ENCODE peak calls at places on chromosomes 4 and X, in eight cellular contexts. S is astrocyte of the cerebellum, R is NAMALWA, J is AG04450, E is amniotic stem cell, V is nephron progenitor cell, U is HT1080, K is OCI-LY7. F is an unnamed sample.

GRCh38 chrX:102684772-102685520 is 27.3 kb upstream of the GPRASP2 start:
- DNase-seq in S (no peak), R (no peak), J (no peak), E (no peak), V (no peak), U (no peak), K (no peak), F (no peak)

GRCh38 chr4:39616651-39617050 is 22.0 kb downstream of the SMIM14 start:
- DNase-seq in S (peak), R (no peak), J (no peak), E (no peak), V (no peak), U (peak), K (no peak), F (no peak)

GRCh38 chrX:70042399-70043371 is 7.1 kb downstream of the AWAT2 start:
- DNase-seq in S (no peak), R (no peak), J (no peak), E (no peak), V (no peak), U (peak), K (no peak), F (no peak)

GRCh38 chrX:12956704-12957541 is 18.0 kb upstream of the TMSB4X start:
- DNase-seq in S (no peak), R (peak), J (no peak), E (no peak), V (no peak), U (peak), K (peak), F (peak)

GRCh38 chr4:185881427-185881826 is 69.4 kb upstream of the SORBS2 start:
- DNase-seq in S (no peak), R (no peak), J (no peak), E (no peak), V (no peak), U (no peak), K (no peak), F (peak)

GRCh38 chr4:59664771-59665170 is 1535.4 kb upstream of the ADGRL3 start:
- DNase-seq in S (no peak), R (no peak), J (no peak), E (no peak), V (no peak), U (no peak), K (no peak), F (no peak)

GRCh38 chr4:76570141-76570989 is 135.3 kb downstream of the SHROOM3 start:
- DNase-seq in S (no peak), R (no peak), J (peak), E (peak), V (peak), U (peak), K (no peak), F (no peak)

GRCh38 chr4:118988635-118988972 is 100.0 kb downstream of the SYNPO2 start:
- DNase-seq in S (no peak), R (no peak), J (no peak), E (no peak), V (no peak), U (no peak), K (no peak), F (no peak)

GRCh38 chrX:110915120-110915519 is 119.5 kb upstream of the CHRDL1 start:
- DNase-seq in S (peak), R (no peak), J (peak), E (no peak), V (no peak), U (peak), K (no peak), F (no peak)

GRCh38 chr4:14743601-14744000 is 258.7 kb upstream of the CPEB2 start:
- DNase-seq in S (peak), R (no peak), J (no peak), E (no peak), V (no peak), U (no peak), K (no peak), F (no peak)

GRCh38 chr4:110483516-110483915 is 7.6 kb downstream of the ENPEP start:
- DNase-seq in S (no peak), R (no peak), J (no peak), E (no peak), V (no peak), U (no peak), K (no peak), F (no peak)

GRCh38 chr4:113760094-113760851 is 1.3 kb downstream of the CAMK2D start:
- DNase-seq in S (no peak), R (peak), J (no peak), E (peak), V (peak), U (peak), K (peak), F (no peak)

GRCh38 chr4:127586922-127587571 is 45.7 kb upstream of the INTU start:
- DNase-seq in S (peak), R (peak), J (no peak), E (peak), V (peak), U (peak), K (peak), F (peak)

GRCh38 chr4:75708218-75708691 is 16.1 kb upstream of the USO1 start:
- DNase-seq in S (no peak), R (peak), J (no peak), E (no peak), V (no peak), U (no peak), K (no peak), F (no peak)

GRCh38 chrX:130300010-130300282 is 31.2 kb upstream of the ZNF280C start:
- DNase-seq in S (no peak), R (no peak), J (no peak), E (no peak), V (no peak), U (no peak), K (no peak), F (no peak)

GRCh38 chr4:186144596-186145569 is 40.4 kb downstream of the FAM149A start:
- DNase-seq in S (peak), R (no peak), J (no peak), E (peak), V (peak), U (peak), K (no peak), F (no peak)

GRCh38 chr4:53361451-53361850 is 4.4 kb downstream of the SCFD2 start:
- DNase-seq in S (no peak), R (no peak), J (no peak), E (peak), V (no peak), U (no peak), K (no peak), F (no peak)

GRCh38 chr4:48931459-48931858 is 24.9 kb upstream of the OCIAD2 start:
- DNase-seq in S (no peak), R (peak), J (no peak), E (no peak), V (no peak), U (no peak), K (no peak), F (no peak)

GRCh38 chr4:67873116-67873515 is 10.7 kb downstream of the TMPRSS11D start:
- DNase-seq in S (no peak), R (no peak), J (no peak), E (no peak), V (no peak), U (no peak), K (no peak), F (no peak)

GRCh38 chr4:87427518-87427868 is 5.1 kb downstream of the NUDT9 start:
- DNase-seq in S (no peak), R (no peak), J (no peak), E (no peak), V (no peak), U (no peak), K (no peak), F (peak)

GRCh38 chr4:100034265-100034664 is 84.2 kb upstream of the H2AZ1 start:
- DNase-seq in S (no peak), R (no peak), J (no peak), E (no peak), V (no peak), U (no peak), K (no peak), F (no peak)

GRCh38 chr4:30718889-30719252 is 1.3 kb upstream of the PCDH7 start:
- DNase-seq in S (no peak), R (no peak), J (no peak), E (peak), V (peak), U (no peak), K (no peak), F (no peak)

GRCh38 chr4:55793479-55793878 is 26.1 kb upstream of the EXOC1L start:
- DNase-seq in S (no peak), R (no peak), J (no peak), E (no peak), V (no peak), U (no peak), K (no peak), F (no peak)

GRCh38 chr4:95537181-95537580 is 11.6 kb downstream of the UNC5C start:
- DNase-seq in S (no peak), R (no peak), J (no peak), E (no peak), V (peak), U (no peak), K (no peak), F (no peak)

GRCh38 chrX:15737957-15738685 is at the start of gene CA5B:
- DNase-seq in S (peak), R (peak), J (no peak), E (peak), V (peak), U (no peak), K (peak), F (peak)

GRCh38 chrX:43551590-43551989 is 104.5 kb upstream of the MAOA start:
- DNase-seq in S (no peak), R (no peak), J (no peak), E (no peak), V (peak), U (peak), K (no peak), F (no peak)

GRCh38 chrX:54785901-54786300 is 12.2 kb downstream of the ITIH6 start:
- DNase-seq in S (no peak), R (peak), J (no peak), E (no peak), V (no peak), U (peak), K (peak), F (no peak)

GRCh38 chr4:89469930-89470375 is 162.4 kb upstream of the GPRIN3 start:
- DNase-seq in S (peak), R (peak), J (peak), E (peak), V (no peak), U (peak), K (no peak), F (peak)

GRCh38 chr4:53595204-53595603 is 3.9 kb upstream of the LNX1 start:
- DNase-seq in S (no peak), R (no peak), J (no peak), E (no peak), V (no peak), U (no peak), K (no peak), F (no peak)

GRCh38 chr4:161929966-161930365 is 233.8 kb downstream of the FSTL5 start:
- DNase-seq in S (peak), R (no peak), J (no peak), E (no peak), V (no peak), U (peak), K (no peak), F (peak)

GRCh38 chr4:101037938-101038413 is 309.4 kb downstream of the PPP3CA start:
- DNase-seq in S (no peak), R (no peak), J (no peak), E (no peak), V (no peak), U (peak), K (no peak), F (no peak)

GRCh38 chrX:136386173-136386572 is 85.4 kb downstream of the ADGRG4 start:
- DNase-seq in S (no peak), R (no peak), J (no peak), E (no peak), V (no peak), U (no peak), K (no peak), F (no peak)

GRCh38 chrX:37976153-37976552 is 30.2 kb upstream of the SYTL5 start:
- DNase-seq in S (no peak), R (no peak), J (no peak), E (no peak), V (no peak), U (no peak), K (no peak), F (no peak)

GRCh38 chrX:108090474-108091265 is 672 bp downstream of the PSMD10 start:
- DNase-seq in S (no peak), R (peak), J (no peak), E (peak), V (no peak), U (peak), K (no peak), F (no peak)